ENCODE peak calls at places on chromosomes 12 and 14, in five cellular contexts. U is GM12878, X is IMR-90, V is HepG2, S is K562. Z is an unnamed sample.

GRCh38 chr14:104579507-104579906 is at the start of gene C14orf180:
- DNase-seq in U (no peak), X (no peak), V (no peak), S (no peak), Z (no peak)

GRCh38 chr14:85958069-85958468 is 428.1 kb downstream of the FLRT2 start:
- DNase-seq in U (no peak), X (no peak), V (no peak), S (no peak), Z (no peak)

GRCh38 chr12:43676183-43676813 is 82.3 kb downstream of the PUS7L start:
- DNase-seq in U (peak), X (peak), V (peak), S (peak), Z (peak)

GRCh38 chr12:26197832-26198231 is 2.5 kb downstream of the SSPN start:
- DNase-seq in U (no peak), X (no peak), V (no peak), S (no peak), Z (no peak)

GRCh38 chr12:49580572-49581535 is 12.9 kb upstream of the MCRS1 start:
- DNase-seq in U (no peak), X (peak), V (peak), S (peak), Z (peak)

GRCh38 chr12:13000935-13001724 is 1.1 kb upstream of the HEBP1 start:
- DNase-seq in U (no peak), X (peak), V (peak), S (peak), Z (peak)

GRCh38 chr14:54251356-54251755 is 145.5 kb upstream of the CDKN3 start:
- DNase-seq in U (no peak), X (no peak), V (no peak), S (no peak), Z (no peak)

GRCh38 chr14:68470361-68470760 is 322.5 kb downstream of the ZFP36L1 start:
- DNase-seq in U (no peak), X (no peak), V (no peak), S (no peak), Z (no peak)

GRCh38 chr14:82411373-82411772 is 877.7 kb upstream of the SEL1L start:
- DNase-seq in U (no peak), X (no peak), V (no peak), S (no peak), Z (no peak)

GRCh38 chr12:55830601-55831406 is 1.4 kb upstream of the DNAJC14 start:
- DNase-seq in U (no peak), X (peak), V (peak), S (peak), Z (peak)

GRCh38 chr14:25803419-25804018 is 753.6 kb upstream of the STXBP6 start:
- DNase-seq in U (no peak), X (no peak), V (no peak), S (no peak), Z (no peak)

GRCh38 chr12:26198742-26199141 is 3.4 kb downstream of the SSPN start:
- DNase-seq in U (no peak), X (peak), V (no peak), S (no peak), Z (no peak)

GRCh38 chr14:77372304-77372841 is 4.5 kb downstream of the TMED8 start:
- DNase-seq in U (peak), X (peak), V (peak), S (no peak), Z (no peak)

GRCh38 chr12:123141615-123142517 is 9.0 kb downstream of the PITPNM2 start:
- DNase-seq in U (no peak), X (peak), V (peak), S (no peak), Z (peak)

GRCh38 chr14:71588028-71588427 is 344.2 kb upstream of the RGS6 start:
- DNase-seq in U (no peak), X (peak), V (no peak), S (no peak), Z (no peak)

GRCh38 chr12:19201653-19202052 is 72.1 kb downstream of the PLEKHA5 start:
- DNase-seq in U (no peak), X (peak), V (no peak), S (no peak), Z (no peak)

GRCh38 chr14:104486222-104486743 is 93.3 kb upstream of the C14orf180 start:
- DNase-seq in U (no peak), X (no peak), V (no peak), S (no peak), Z (no peak)

GRCh38 chr14:99624971-99625370 is 20.0 kb upstream of the HHIPL1 start:
- DNase-seq in U (no peak), X (no peak), V (no peak), S (no peak), Z (no peak)

GRCh38 chr12:124683725-124684124 is 116.3 kb upstream of the NCOR2 start:
- DNase-seq in U (no peak), X (no peak), V (no peak), S (no peak), Z (no peak)

GRCh38 chr12:30201301-30202160 is 417.8 kb upstream of the TMTC1 start:
- DNase-seq in U (no peak), X (no peak), V (no peak), S (no peak), Z (no peak)

GRCh38 chr14:50013198-50013918 is 103.0 kb downstream of the VCPKMT start:
- DNase-seq in U (no peak), X (no peak), V (peak), S (no peak), Z (no peak)

GRCh38 chr12:76199808-76200207 is 115.3 kb upstream of the NAP1L1 start:
- DNase-seq in U (no peak), X (peak), V (no peak), S (no peak), Z (no peak)

GRCh38 chr14:102272392-102272791 is 32.6 kb downstream of the MOK start:
- DNase-seq in U (no peak), X (peak), V (no peak), S (no peak), Z (no peak)

GRCh38 chr14:22939684-22940083 is 10.5 kb upstream of the PRMT5 start:
- DNase-seq in U (no peak), X (peak), V (no peak), S (no peak), Z (no peak)
- TF ChIP-seq BHLHE40 in U (no peak), X (peak), V (no peak), S (no peak), Z (no peak)

DNA sequence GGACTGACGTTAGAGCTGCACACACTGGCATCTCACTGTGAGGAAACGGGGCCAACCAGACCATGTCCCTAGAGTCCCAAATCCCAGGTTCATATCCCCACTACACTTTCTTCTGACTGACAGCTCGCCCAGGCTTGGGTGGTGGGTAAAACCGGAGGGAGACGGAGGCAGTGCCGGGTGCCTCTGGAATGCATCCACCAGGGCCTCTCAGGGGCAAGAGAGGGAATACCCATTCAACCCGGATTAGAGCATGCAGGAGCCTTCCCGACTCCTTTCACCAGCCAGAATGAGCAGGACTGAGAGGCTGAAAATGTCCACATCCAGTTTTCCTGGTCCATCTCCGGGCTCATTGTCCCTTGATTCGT is 297.2 kb downstream of the ADGRD1 start:
- DNase-seq in U (no peak), X (no peak), V (no peak), S (no peak), Z (no peak)
- TF ChIP-seq RAD21 in U (no peak), X (no peak), V (no peak), S (no peak), Z (no peak)

GRCh38 chr12:113240395-113240794 is 19.1 kb downstream of the TPCN1 start:
- DNase-seq in U (no peak), X (no peak), V (no peak), S (no peak), Z (no peak)

GRCh38 chr12:113239288-113239771 is 18.1 kb downstream of the TPCN1 start:
- DNase-seq in U (no peak), X (no peak), V (no peak), S (no peak), Z (no peak)

GRCh38 chr12:113241191-113242017 is 20.1 kb downstream of the TPCN1 start:
- DNase-seq in U (no peak), X (peak), V (peak), S (no peak), Z (peak)

GRCh38 chr12:113238309-113238708 is 17.0 kb downstream of the TPCN1 start:
- DNase-seq in U (no peak), X (no peak), V (no peak), S (peak), Z (no peak)

DNA sequence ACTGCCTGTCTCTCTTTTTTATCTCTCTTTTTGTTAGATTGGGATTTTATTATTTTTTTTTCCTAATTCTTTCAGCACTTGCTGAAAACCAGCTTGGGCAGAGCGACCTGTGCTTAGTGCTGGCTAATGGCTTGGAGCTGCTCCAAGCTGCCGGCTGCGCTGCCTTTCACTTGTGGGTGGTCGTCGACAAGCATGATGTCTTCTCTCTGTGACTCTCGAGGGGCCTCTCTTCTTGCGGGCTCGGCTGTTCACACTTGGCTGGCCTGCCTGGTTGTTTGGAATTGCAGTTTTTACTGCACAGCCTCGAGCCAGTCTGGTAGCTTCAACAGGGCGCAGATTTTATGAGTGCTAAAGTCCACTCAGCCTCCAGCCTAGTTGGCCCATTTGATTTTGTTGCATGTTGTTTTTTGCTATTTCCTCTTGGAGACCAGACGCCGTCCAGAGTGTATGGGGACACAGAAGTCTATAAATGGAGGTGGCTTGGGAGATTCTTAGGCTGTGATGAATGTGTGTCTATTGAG is 18.6 kb downstream of the TPCN1 start:
- DNase-seq in U (no peak), X (no peak), V (no peak), S (no peak), Z (no peak)
- TF ChIP-seq BHLHE40 in U (no peak), X (no peak), V (no peak), S (no peak), Z (no peak)

DNA sequence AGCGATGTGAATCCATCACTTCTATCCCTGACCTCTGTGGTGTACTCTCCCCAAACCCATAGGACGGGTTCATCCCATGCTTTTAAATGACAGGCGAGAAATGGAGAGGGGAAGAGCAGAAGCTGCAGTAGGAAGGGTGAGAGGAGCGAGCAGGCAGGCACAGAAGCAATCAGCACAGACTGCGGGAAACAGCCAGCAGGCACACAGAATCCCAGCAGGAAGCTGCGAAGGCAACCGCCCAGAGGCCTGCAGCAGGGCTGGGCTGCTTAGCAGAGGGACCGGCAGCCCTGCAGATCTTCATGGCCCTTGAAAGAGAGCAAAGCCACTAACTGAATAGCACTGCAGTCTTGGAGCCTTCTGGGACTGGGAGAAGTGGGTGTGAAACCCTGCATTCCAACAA is 287.0 kb upstream of the FKBP4 start:
- DNase-seq in U (no peak), X (no peak), V (no peak), S (no peak), Z (no peak)
- TF ChIP-seq RAD21 in U (no peak), X (no peak), V (no peak), S (no peak), Z (no peak)

DNA sequence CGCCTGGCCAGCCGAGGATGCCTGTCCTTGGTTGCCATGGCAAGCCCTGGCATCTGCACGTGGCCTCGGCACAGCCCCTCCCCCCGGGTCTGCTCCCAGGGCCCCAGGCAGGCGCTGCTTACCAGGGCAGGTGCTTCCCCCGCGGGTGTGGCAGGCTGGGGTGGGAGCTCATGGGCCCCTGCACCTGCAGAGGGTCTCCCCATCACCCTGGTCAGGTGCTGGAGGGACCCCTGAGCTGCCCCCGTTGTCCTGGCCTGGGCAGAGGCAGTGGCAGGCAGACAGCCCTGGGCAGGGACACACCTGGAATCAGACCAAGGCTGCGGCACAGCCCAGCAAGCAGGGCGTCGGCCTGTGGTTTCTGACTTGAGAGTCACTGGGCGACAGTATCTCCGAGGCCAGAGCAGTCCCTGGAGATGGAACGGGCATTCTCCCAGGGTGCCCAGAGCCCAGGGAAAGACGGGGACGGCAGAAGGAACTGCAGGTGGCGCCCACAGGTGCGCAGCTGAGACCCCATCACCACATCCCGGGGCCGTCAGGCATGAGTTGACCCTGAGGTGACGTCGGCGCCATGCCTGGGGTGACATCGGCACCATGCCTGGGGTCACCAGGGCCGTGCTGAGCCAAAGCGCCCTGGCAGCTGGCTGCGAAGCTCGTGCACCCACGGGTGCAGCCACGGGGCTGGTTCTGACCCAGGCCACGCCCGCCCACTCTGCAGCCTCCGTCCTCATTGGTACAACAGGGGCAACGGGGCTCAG is 56.1 kb upstream of the FBRSL1 start:
- DNase-seq in U (no peak), X (no peak), V (no peak), S (no peak), Z (no peak)
- TF ChIP-seq BHLHE40 in U (no peak), X (no peak), V (no peak), S (no peak), Z (no peak)